ENCODE peak calls at places on chromosomes 12 and 14, in eight cellular contexts. G, Z, E, J, R, S, X and M are unnamed samples.

GRCh38 chr12:113259499-113259953 is 38.3 kb downstream of the TPCN1 start:
- DNase-seq in Z (no peak), J (no peak), G (peak; percentile 53), E (no peak), X (no peak), R (no peak), S (no peak), M (no peak)

GRCh38 chr14:105855246-105855892 is 329.0 kb downstream of the TMEM121 start:
- DNase-seq in G (no peak), S (no peak), J (no peak), E (peak; percentile 79), R (no peak), Z (no peak), X (no peak), M (no peak)

GRCh38 chr12:65655074-65655493 is 169.2 kb upstream of the HMGA2 start:
- DNase-seq in E (no peak), G (no peak), X (no peak), S (no peak), Z (no peak), J (no peak), R (no peak), M (no peak)

GRCh38 chr14:33118653-33119052 is 180.0 kb downstream of the NPAS3 start:
- DNase-seq in E (no peak), S (no peak), Z (no peak), G (no peak), X (no peak), J (no peak), R (no peak), M (no peak)

GRCh38 chr12:52946797-52947547 is 1.9 kb upstream of the KRT18 start:
- DNase-seq in J (no peak), G (no peak), R (no peak), S (no peak), Z (no peak), X (no peak), E (no peak), M (no peak)

GRCh38 chr14:100422556-100423420 is 99.6 kb downstream of the SLC25A47 start:
- DNase-seq in Z (no peak), X (no peak), S (no peak), J (no peak), R (no peak), G (no peak), E (no peak), M (no peak)

GRCh38 chr14:89959853-89960493 is 4.2 kb downstream of the TDP1 start:
- DNase-seq in E (no peak), X (no peak), J (no peak), R (no peak), S (peak; percentile 38), Z (no peak), G (no peak), M (no peak)

GRCh38 chr14:20848316-20848954 is 42.8 kb upstream of the RNASE3 start:
- DNase-seq in S (no peak), J (no peak), R (no peak), Z (no peak), E (no peak), X (peak; percentile 71), G (no peak), M (no peak)

GRCh38 chr14:76957224-76957881 is 71.2 kb downstream of the IRF2BPL start:
- DNase-seq in J (no peak), X (no peak), E (no peak), R (no peak), G (no peak), S (no peak), Z (no peak), M (no peak)

GRCh38 chr14:30180219-30180618 is 252.6 kb upstream of the PRKD1 start:
- DNase-seq in Z (no peak), R (peak; percentile 32), J (no peak), G (no peak), E (no peak), S (no peak), X (no peak), M (no peak)

GRCh38 chr12:123845881-123846280 is 83.8 kb downstream of the DNAH10 start:
- DNase-seq in S (no peak), E (no peak), Z (no peak), X (no peak), J (no peak), R (no peak), G (no peak), M (no peak)

GRCh38 chr12:16347391-16348298 is at the start of gene MGST1:
- DNase-seq in G (peak; percentile 83), E (peak; percentile 88), S (no peak), R (no peak), Z (peak; percentile 42), J (no peak), X (peak; percentile 77), M (no peak)

GRCh38 chr14:72783741-72784140 is 110.2 kb downstream of the DPF3 start:
- DNase-seq in E (no peak), J (no peak), Z (no peak), G (peak; percentile 25), X (no peak), S (no peak), R (no peak), M (no peak)

GRCh38 chr12:91582799-91583198 is 400.2 kb upstream of the DCN start:
- DNase-seq in X (no peak), E (no peak), G (no peak), Z (no peak), S (no peak), R (no peak), J (no peak), M (no peak)

GRCh38 chr12:89706551-89707348 is 1.9 kb downstream of the ATP2B1 start:
- DNase-seq in X (peak; percentile 25), R (no peak), E (peak; percentile 76), S (no peak), J (no peak), Z (peak; percentile 8), G (no peak), M (no peak)

GRCh38 chr14:91098591-91098990 is 15.3 kb upstream of the DGLUCY start:
- DNase-seq in Z (no peak), S (no peak), X (peak; percentile 61), E (no peak), R (no peak), J (no peak), G (no peak), M (no peak)

GRCh38 chr14:96748371-96748770 is 48.8 kb upstream of the VRK1 start:
- DNase-seq in E (no peak), S (no peak), J (no peak), Z (no peak), X (peak; percentile 39), G (no peak), R (no peak), M (no peak)

GRCh38 chr12:80325167-80325959 is 118.7 kb upstream of the PTPRQ start:
- DNase-seq in G (no peak), J (no peak), R (no peak), E (no peak), X (no peak), Z (no peak), S (no peak), M (no peak)

GRCh38 chr14:99731536-99732435 is 47.7 kb downstream of the CYP46A1 start:
- DNase-seq in G (no peak), E (peak; percentile 73), R (no peak), J (no peak), S (no peak), Z (no peak), X (no peak), M (no peak)

GRCh38 chr12:15634010-15634676 is 155.0 kb downstream of the EPS8 start:
- DNase-seq in E (no peak), G (no peak), S (no peak), Z (no peak), J (no peak), R (no peak), X (no peak), M (no peak)

GRCh38 chr14:103616635-103617300 is 12.2 kb upstream of the KLC1 start:
- DNase-seq in R (no peak), Z (no peak), X (no peak), S (no peak), E (no peak), J (no peak), G (no peak), M (no peak)

GRCh38 chr14:105475916-105476845 is 1.6 kb downstream of the CRIP2 start:
- DNase-seq in S (no peak), E (peak; percentile 90), R (no peak), J (no peak), G (no peak), X (peak; percentile 28), Z (no peak), M (no peak)